ENCODE peak calls at places on chromosomes 16 and 17, in seven cellular contexts. Z, F, T, P, W, I and K are unnamed samples.

GRCh38 chr16:55340445-55340844 is 16.4 kb downstream of the IRX6 start:
- DNase-seq in Z (no peak), F (no peak), T (no peak), P (no peak), W (no peak), I (no peak), K (no peak)

GRCh38 chr17:80720624-80721577 is 176.3 kb downstream of the RPTOR start:
- DNase-seq in Z (no peak), F (no peak), T (peak), P (no peak), W (peak), I (no peak), K (no peak)

GRCh38 chr17:16923097-16923903 is 48.6 kb downstream of the TNFRSF13B start:
- DNase-seq in Z (no peak), F (peak), T (peak), P (no peak), W (no peak), I (no peak), K (peak)

GRCh38 chr16:19348578-19349315 is 63.2 kb downstream of the CLEC19A start:
- DNase-seq in Z (peak), F (no peak), T (peak), P (no peak), W (no peak), I (no peak), K (no peak)

GRCh38 chr17:58968662-58969061 is 138.0 kb downstream of the TRIM37 start:
- DNase-seq in Z (no peak), F (no peak), T (no peak), P (no peak), W (no peak), I (no peak), K (no peak)

GRCh38 chr16:50644730-50645129 is 36.4 kb downstream of the SNX20 start:
- DNase-seq in Z (no peak), F (no peak), T (peak), P (peak), W (no peak), I (no peak), K (no peak)

GRCh38 chr17:27985736-27986394 is 56.6 kb upstream of the NLK start:
- DNase-seq in Z (no peak), F (no peak), T (no peak), P (no peak), W (no peak), I (no peak), K (no peak)

GRCh38 chr17:16975266-16975651 is 3.3 kb upstream of the TNFRSF13B start:
- DNase-seq in Z (peak), F (no peak), T (no peak), P (no peak), W (no peak), I (no peak), K (no peak)

GRCh38 chr16:53840472-53840871 is 136.5 kb downstream of the FTO start:
- DNase-seq in Z (no peak), F (no peak), T (no peak), P (no peak), W (no peak), I (peak), K (no peak)

GRCh38 chr17:80624864-80625263 is 80.2 kb downstream of the RPTOR start:
- DNase-seq in Z (no peak), F (no peak), T (no peak), P (no peak), W (no peak), I (no peak), K (no peak)

GRCh38 chr17:40317345-40317873 is 8.4 kb downstream of the RARA start:
- DNase-seq in Z (peak), F (no peak), T (peak), P (peak), W (no peak), I (peak), K (peak)

GRCh38 chr17:31413871-31414589 is 22.6 kb downstream of the RAB11FIP4 start:
- DNase-seq in Z (no peak), F (no peak), T (no peak), P (no peak), W (no peak), I (no peak), K (no peak)

GRCh38 chr17:52106638-52107261 is 51.8 kb downstream of the CA10 start:
- DNase-seq in Z (peak), F (no peak), T (peak), P (peak), W (peak), I (peak), K (no peak)

GRCh38 chr17:46194393-46195216 is 1.4 kb upstream of the KANSL1 start:
- DNase-seq in Z (no peak), F (no peak), T (no peak), P (peak), W (peak), I (no peak), K (no peak)

GRCh38 chr17:20934288-20934687 is 108.5 kb downstream of the USP22 start:
- DNase-seq in Z (no peak), F (no peak), T (no peak), P (no peak), W (no peak), I (no peak), K (no peak)

GRCh38 chr17:72715906-72716572 is 376.4 kb downstream of the SLC39A11 start:
- DNase-seq in Z (no peak), F (no peak), T (no peak), P (peak), W (peak), I (peak), K (no peak)

GRCh38 chr17:31390748-31391495 is 553 bp upstream of the RAB11FIP4 start:
- DNase-seq in Z (peak), F (no peak), T (peak), P (no peak), W (no peak), I (no peak), K (no peak)

GRCh38 chr17:40440166-40440565 is 3.1 kb upstream of the IGFBP4 start:
- DNase-seq in Z (no peak), F (no peak), T (no peak), P (no peak), W (no peak), I (no peak), K (peak)

GRCh38 chr17:18257747-18258355 is 687 bp downstream of the FLII start:
- DNase-seq in Z (no peak), F (peak), T (peak), P (no peak), W (no peak), I (peak), K (peak)

GRCh38 chr17:77456951-77457548 is 316.3 kb downstream of the SEC14L1 start:
- DNase-seq in Z (no peak), F (no peak), T (no peak), P (no peak), W (no peak), I (no peak), K (no peak)

GRCh38 chr16:16025214-16025968 is 76.0 kb downstream of the ABCC1 start:
- DNase-seq in Z (no peak), F (peak), T (no peak), P (no peak), W (no peak), I (no peak), K (no peak)

GRCh38 chr16:89020068-89020924 is 43.3 kb upstream of the CBFA2T3 start:
- DNase-seq in Z (no peak), F (no peak), T (no peak), P (no peak), W (no peak), I (no peak), K (peak)

GRCh38 chr17:41315814-41316430 is 412 bp upstream of the KRTAP17-1 start:
- DNase-seq in Z (no peak), F (no peak), T (no peak), P (no peak), W (no peak), I (no peak), K (no peak)

GRCh38 chr17:30220414-30220813 is 15.1 kb downstream of the SLC6A4 start:
- DNase-seq in Z (no peak), F (no peak), T (no peak), P (no peak), W (no peak), I (no peak), K (no peak)

GRCh38 chr17:61734012-61734411 is 129.3 kb downstream of the BRIP1 start:
- DNase-seq in Z (no peak), F (no peak), T (no peak), P (no peak), W (no peak), I (no peak), K (no peak)

DNA sequence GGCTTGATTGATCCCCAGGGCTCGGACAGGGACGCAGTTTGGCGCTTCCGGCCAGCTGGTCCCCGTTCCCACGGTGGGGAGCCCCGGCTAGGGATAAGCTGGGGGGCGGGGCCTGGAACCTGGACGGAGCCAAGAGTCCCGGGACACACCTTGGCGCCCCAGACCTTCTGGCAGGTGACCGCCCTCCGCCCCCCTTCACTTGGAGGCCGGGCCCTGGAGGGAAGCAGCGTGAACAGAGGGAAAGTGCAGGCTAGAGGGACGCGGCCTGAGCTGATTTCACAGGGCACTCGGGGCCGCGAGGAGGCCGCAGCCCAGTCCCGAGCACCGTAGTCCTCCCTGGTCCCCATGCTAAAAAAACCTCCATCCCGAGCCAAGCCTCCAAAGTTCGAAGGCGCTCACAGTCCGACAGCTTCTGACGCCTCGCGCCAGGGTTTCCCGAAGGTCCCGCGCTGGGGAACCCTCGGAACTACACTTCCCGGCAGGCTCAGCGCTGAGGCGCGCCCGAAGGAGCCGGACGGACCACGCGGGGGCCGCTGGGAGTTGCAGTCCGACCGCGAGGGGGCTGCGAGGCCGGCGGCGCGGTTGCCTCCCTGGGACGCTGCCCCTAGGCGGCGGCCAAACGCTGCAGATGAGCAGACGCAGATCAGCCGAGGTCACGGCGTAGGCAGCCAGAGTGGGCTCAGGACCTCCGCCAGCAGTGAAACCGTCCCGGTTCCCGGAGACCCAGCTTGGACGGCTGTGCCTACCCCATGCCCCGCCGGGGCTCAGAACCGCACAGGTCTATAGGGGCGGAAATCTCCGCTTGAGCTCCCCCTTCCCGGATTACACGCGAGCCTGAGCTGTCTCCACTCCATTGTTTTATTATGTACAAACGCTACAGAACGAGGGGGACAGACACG is at the start of gene TBX6:
- DNase-seq in Z (peak), F (peak), T (peak), P (peak), W (no peak), I (peak), K (peak)
- TF ChIP-seq POLR2AphosphoS5 in Z (peak), F (peak), T (peak), P (peak), W (no peak), I (peak), K (no peak)

DNA sequence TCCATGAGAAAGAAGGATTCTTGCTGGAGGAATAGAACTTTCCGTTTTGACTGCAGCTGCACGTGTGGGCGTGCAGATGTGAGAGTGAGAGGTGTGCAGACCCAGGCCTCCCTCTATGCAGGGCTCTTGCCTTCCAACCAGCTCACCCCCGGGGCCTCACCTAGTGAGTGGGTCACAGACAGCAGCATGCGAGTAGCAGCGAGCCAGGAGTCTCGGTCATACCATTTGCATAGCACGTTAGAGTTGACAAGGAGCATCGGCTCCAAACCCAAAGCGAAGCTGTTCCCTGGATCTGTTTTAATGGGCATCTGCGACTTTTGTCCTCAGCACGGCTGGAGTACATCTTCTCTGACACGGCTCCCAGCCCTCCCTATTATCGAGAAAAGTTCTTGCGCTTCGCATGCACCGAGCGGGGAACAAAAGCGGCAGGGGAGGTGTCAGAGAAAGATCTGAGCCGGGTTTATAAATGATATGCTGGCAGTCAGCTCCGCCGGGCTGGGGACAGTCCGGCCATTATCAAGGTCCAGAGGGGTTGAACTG is 253.3 kb downstream of the MAF start:
- DNase-seq in Z (peak), F (no peak), T (no peak), P (no peak), W (no peak), I (no peak), K (no peak)
- H3K4me3 ChIP-seq in Z (no peak), F (no peak), T (no peak), P (no peak), W (no peak), I (no peak), K (no peak)

GRCh38 chr16:30669026-30670000 is 11.1 kb downstream of the FBRS start:
- DNase-seq in Z (no peak), F (no peak), T (no peak), P (no peak), W (no peak), I (no peak), K (no peak)
- TF ChIP-seq POLR2AphosphoS5 in Z (no peak), F (no peak), T (no peak), P (no peak), W (no peak), I (no peak), K (no peak)

DNA sequence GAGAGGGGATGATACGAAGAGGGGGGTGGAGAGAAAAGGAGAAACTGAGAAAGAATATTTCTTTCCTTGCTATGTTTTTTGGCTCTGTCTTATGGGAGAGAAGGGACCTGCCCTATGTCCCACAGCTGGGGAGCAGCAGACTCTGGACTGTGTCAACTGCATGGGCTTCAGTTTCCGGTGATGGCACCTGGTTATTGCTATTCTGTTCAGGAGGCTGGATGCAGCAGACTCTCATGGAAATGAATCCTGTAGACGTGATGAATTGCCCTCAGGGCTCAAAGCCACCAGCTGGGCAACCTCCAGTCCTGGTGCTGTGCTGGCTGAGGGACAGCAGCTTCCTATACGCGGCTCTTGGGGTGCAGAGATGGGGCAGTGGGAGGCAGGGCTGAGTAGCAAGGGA is 121.2 kb downstream of the HAPSTR1 start:
- DNase-seq in Z (no peak), F (no peak), T (no peak), P (no peak), W (no peak), I (no peak), K (no peak)
- H3K4me3 ChIP-seq in Z (no peak), F (no peak), T (no peak), P (no peak), W (no peak), I (no peak), K (no peak)

DNA sequence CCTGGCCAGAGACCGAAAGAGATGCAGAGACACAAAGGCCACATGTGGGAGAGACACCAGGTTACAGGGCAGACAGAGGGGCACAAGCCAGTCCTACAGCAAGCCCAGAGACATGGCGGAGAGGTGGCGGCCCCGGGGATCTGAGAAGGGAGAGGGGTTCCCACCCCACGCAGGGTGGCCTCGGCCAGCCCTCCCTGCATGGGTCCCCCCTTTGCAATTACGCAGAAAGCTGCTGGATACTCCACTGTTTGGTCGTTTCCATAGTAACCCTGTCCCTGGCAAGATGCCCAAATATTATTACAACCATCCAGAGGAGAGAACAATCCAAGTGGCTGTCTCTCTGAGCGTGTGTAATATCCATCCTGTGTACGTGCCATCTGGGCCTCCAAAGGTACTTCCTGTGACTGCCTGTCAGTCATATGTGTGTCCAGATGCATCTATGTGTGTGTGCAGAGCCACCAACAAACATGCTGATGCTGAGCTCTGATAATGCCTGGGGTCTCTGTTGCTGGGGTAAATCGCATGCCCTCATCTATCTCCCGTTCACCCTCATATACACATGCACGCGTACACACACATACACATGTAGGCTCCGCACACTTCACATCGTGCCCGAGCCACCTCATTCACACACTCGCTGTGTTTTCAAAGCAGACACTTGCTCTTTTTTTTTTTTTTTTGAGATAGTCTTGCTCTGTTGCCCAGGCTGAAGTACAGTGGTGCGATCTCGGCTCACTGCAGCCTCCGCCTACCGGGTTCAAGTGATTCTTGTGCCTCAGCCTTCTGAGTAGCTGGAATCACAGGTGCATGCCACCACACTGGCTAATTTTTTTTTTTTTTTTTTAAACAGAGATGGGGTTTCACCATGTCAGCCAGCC is 5.5 kb downstream of the PCGF2 start:
- DNase-seq in Z (no peak), F (no peak), T (no peak), P (no peak), W (no peak), I (peak), K (peak)
- TF ChIP-seq POLR2AphosphoS5 in Z (no peak), F (no peak), T (peak), P (no peak), W (no peak), I (no peak), K (no peak)

DNA sequence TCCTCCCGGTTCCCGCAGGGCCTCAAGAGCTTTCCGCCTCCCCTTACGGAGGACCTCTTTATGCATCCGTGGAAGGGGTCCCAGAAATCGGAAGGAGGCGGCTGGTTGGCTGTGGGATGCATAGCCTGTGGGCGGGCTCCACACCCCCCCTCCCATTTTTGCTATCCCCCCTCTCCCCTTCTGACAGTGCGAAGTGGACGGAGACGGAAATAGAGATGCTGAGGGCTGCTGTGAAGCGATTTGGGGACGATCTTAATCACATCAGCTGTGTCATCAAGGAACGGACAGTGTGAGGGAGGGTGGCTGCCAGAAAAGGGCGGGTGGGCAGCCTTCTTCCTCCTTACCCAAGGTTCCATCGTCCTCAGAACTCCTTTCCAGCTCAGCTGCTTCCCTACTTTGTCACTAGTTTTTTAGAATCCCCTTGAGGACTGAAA is 3.2 kb downstream of the RNASEK start:
- DNase-seq in Z (no peak), F (no peak), T (no peak), P (no peak), W (no peak), I (no peak), K (no peak)
- H3K4me3 ChIP-seq in Z (peak), F (peak), T (peak), P (peak), W (peak), I (peak), K (peak)

DNA sequence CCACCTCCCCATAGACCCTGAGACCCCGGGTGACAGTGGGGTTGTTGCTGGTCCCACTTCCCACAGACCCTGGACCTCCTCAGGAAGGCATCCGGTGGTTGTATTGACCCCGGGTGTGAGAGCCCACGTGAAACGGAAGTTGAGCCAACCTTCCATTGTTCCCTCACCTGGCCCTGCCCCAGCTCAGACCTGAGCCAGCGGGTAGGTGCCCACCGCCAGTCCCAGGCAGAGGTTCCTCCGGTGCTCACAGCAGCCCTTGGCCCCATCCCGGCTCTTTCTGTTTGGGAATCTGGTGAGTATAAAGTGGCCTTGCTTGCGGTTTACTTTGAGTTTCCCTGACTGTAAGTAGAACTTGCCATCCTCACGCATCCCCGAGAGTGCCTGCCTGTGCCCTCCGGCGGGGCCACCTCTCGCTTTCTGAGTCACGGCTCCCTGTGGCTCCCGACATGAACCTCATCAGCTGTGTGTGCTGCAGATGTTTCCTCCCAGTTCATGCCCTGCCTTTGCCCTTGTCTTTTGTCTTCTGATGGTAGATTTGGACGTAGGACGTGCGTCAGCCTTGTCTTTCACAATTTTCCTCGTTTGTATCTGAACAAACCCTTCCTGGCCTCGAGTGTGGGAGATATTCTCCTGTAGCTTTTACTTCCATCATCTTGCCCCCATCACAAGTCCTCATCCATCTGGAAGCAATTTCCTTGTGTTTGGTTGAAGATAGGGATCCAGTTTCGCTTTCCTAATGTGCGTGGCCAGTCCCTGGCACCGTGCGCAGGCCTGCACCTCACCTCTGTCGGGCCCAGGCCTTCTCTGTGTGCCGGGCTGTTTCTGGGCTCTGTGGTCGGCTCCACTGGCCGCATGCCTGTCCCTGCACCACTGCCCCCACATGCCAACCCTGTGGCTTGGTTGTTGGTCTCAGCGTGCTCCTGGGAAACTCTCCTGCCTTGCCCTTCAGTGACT is 76.0 kb downstream of the METRNL start:
- DNase-seq in Z (no peak), F (peak), T (no peak), P (no peak), W (no peak), I (no peak), K (peak)
- TF ChIP-seq POLR2AphosphoS5 in Z (no peak), F (peak), T (no peak), P (no peak), W (no peak), I (no peak), K (peak)

GRCh38 chr16:25859645-25860044 is 167.9 kb downstream of the HS3ST4 start:
- DNase-seq in Z (no peak), F (no peak), T (no peak), P (no peak), W (no peak), I (no peak), K (no peak)
- H3K4me3 ChIP-seq in Z (no peak), F (no peak), T (no peak), P (no peak), W (no peak), I (no peak), K (no peak)